ENCODE peak calls at places on chromosomes 12 and 14, in four cellular contexts. D is K562, M is HepG2, H is H1. F is an unnamed sample.

GRCh38 chr14:94135476-94135875 is 6.1 kb upstream of the IFI27L2 start:
- DNase-seq in D (no peak), M (no peak), H (peak), F (no peak)

GRCh38 chr14:89794096-89794495 is 160.4 kb downstream of the EFCAB11 start:
- DNase-seq in D (no peak), M (no peak), H (no peak), F (no peak)

GRCh38 chr12:110351119-110351518 is 52.4 kb downstream of the ANAPC7 start:
- DNase-seq in D (no peak), M (no peak), H (no peak), F (no peak)

GRCh38 chr12:128823916-128824839 is at the start of gene SLC15A4:
- DNase-seq in D (peak), M (peak), H (peak), F (peak)

GRCh38 chr12:89874146-89874545 is 165.5 kb upstream of the ATP2B1 start:
- DNase-seq in D (peak), M (no peak), H (no peak), F (no peak)

GRCh38 chr14:98227727-98228111 is 1044.3 kb downstream of the BCL11B start:
- DNase-seq in D (no peak), M (no peak), H (no peak), F (no peak)

GRCh38 chr14:60324837-60325236 is 75.8 kb downstream of the PPM1A start:
- DNase-seq in D (no peak), M (no peak), H (no peak), F (no peak)

GRCh38 chr12:52969828-52970569 is 21.1 kb downstream of the KRT18 start:
- DNase-seq in D (no peak), M (peak), H (no peak), F (no peak)

GRCh38 chr12:19978193-19978592 is 390.1 kb upstream of the PDE3A start:
- DNase-seq in D (no peak), M (no peak), H (no peak), F (no peak)

GRCh38 chr14:34699873-34700621 is 14.3 kb downstream of the CFL2 start:
- DNase-seq in D (no peak), M (peak), H (no peak), F (peak)

GRCh38 chr12:115960-116915 is 49.7 kb downstream of the IQSEC3 start:
- DNase-seq in D (no peak), M (no peak), H (no peak), F (no peak)

GRCh38 chr14:34872822-34873590 is 2.2 kb downstream of the BAZ1A start:
- DNase-seq in D (no peak), M (peak), H (no peak), F (no peak)

DNA sequence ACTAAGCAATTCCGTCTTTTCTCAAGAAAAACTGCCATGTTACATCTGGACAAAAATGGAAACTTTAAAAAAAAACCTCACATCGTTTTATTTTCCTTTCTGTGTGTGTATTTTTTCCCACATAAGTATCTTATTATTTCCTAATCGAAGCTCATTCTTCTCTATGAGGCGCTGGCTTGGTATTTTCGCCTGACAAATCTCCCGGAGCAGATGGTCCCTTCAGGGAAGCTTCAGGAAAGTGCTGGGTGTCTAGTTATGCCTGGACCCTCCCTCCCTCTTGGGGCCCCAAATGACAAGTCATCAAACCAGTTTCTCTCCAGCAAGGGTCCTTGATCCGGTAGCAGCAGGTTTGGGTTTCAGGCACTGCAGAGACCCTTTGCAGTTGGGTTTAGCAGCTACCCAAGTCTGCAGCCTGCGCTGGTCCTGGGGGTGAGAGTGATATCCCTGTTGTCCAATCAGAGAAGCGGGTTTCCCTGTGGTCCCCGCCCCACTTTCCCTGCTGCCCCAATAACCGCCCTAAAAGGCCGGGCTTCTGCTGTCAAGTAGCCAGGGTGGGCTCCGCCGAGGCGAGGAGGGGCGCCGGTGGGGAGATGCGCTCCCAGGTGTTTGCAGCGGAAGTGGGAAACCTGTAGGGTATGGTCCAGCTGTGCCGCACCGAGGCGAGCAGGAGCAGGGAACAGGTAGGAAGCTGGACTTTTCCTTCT is at the start of gene CNTN1:
- DNase-seq in D (peak), M (no peak), H (peak), F (peak)
- TF ChIP-seq FOSL1 in D (no peak), M (no peak), H (no peak), F (no peak)

GRCh38 chr14:73753043-73753886 is 39.1 kb upstream of the PNMA1 start:
- DNase-seq in D (peak), M (peak), H (no peak), F (no peak)
- TF ChIP-seq ATF3 in D (no peak), M (peak), H (no peak), F (no peak)

GRCh38 chr12:106249411-106250135 is 1.8 kb upstream of the CKAP4 start:
- DNase-seq in D (no peak), M (no peak), H (no peak), F (no peak)
- TF ChIP-seq FOSL1 in D (no peak), M (no peak), H (no peak), F (no peak)

GRCh38 chr12:121861549-121862254 is 3.0 kb upstream of the HPD start:
- DNase-seq in D (peak), M (peak), H (no peak), F (no peak)

GRCh38 chr12:121860257-121860656 is 1.6 kb upstream of the HPD start:
- DNase-seq in D (no peak), M (peak), H (no peak), F (no peak)

GRCh38 chr12:121858318-121858661 is 369 bp downstream of the HPD start:
- DNase-seq in D (no peak), M (no peak), H (no peak), F (no peak)

GRCh38 chr12:121857322-121858246 is 1.1 kb downstream of the HPD start:
- DNase-seq in D (no peak), M (peak), H (no peak), F (no peak)

DNA sequence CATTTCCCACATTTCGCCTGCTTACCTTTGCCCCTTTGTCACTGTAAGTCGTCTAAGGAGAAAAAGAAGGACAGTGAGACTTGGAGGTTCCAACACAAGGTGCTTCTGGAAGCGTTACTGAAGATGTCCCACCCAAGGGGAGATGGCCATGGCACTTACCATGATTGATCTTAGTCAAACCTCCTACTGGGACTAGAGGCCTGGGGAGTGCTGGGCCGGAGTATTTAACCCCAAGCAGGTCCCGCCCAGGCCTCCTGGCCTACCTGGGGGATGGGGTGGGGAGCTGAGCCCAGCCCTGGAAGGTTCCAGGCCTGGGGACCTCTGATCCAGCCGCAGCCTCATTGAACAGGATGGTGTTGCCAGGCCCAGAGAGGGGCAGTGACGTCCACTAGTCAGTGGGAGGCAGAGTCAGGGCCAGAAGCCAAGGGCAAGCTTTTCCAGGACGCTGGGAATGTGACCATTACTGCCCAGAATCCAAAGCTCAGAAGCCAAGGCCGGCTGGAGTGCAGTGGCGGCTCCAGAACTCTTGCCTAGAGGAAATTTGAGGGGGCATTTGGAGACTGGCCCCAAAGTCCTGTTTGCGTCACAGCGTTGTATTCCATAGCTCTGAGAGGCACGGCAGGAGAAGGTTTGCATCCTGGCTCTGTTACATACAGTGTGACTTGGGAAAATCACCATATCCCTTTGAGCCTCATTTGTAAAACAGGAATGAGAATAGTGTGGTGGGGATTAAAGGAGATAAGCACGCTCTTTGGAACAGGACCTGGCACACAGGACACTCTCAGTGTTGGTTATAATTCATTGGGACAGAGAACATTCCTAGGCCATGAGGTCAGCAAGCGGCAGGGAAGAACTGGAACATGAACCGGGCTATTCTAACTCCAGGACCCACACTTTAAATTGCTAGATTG is at the start of gene HPD:
- DNase-seq in D (no peak), M (peak), H (no peak), F (no peak)
- TF ChIP-seq ATF3 in D (no peak), M (peak), H (no peak), F (no peak)

GRCh38 chr12:49489154-49489553 is 49.7 kb upstream of the KCNH3 start:
- DNase-seq in D (no peak), M (no peak), H (no peak), F (no peak)

GRCh38 chr12:49489720-49490119 is 49.1 kb upstream of the KCNH3 start:
- DNase-seq in D (no peak), M (no peak), H (no peak), F (peak)

GRCh38 chr12:49491823-49492222 is 47.0 kb upstream of the KCNH3 start:
- DNase-seq in D (no peak), M (no peak), H (no peak), F (no peak)

GRCh38 chr12:49483621-49484020 is 55.2 kb upstream of the KCNH3 start:
- DNase-seq in D (no peak), M (no peak), H (no peak), F (no peak)

DNA sequence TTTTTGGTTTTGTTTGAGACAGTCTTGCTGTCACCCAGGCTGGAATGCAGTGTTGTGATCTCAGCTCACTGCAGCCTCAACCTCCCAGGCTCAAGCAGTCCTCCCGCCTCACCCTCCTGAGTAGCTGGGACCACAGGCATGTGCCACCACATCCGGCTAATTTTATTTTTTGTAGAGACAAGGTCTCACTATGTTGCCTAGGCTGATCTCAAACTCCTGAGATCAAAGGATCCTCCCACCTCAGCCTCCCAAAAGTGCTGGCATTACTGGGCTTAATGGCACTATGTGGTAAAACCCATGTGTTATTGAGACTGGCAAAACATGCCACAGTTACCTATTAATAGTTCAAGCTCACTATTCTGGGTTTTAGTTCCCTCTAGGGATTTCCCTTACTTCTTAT is 51.2 kb upstream of the KCNH3 start:
- DNase-seq in D (no peak), M (no peak), H (no peak), F (no peak)
- TF ChIP-seq FOSL1 in D (no peak), M (no peak), H (no peak), F (no peak)

GRCh38 chr12:75977590-75977951 is 54.0 kb downstream of the PHLDA1 start:
- DNase-seq in D (no peak), M (no peak), H (no peak), F (no peak)

GRCh38 chr12:75981247-75981646 is 50.3 kb downstream of the PHLDA1 start:
- DNase-seq in D (no peak), M (no peak), H (no peak), F (no peak)

GRCh38 chr12:75977952-75978671 is 53.5 kb downstream of the PHLDA1 start:
- DNase-seq in D (peak), M (peak), H (no peak), F (peak)

GRCh38 chr12:75978677-75979076 is 52.9 kb downstream of the PHLDA1 start:
- DNase-seq in D (no peak), M (no peak), H (no peak), F (no peak)

GRCh38 chr12:75979181-75979580 is 52.4 kb downstream of the PHLDA1 start:
- DNase-seq in D (no peak), M (no peak), H (no peak), F (no peak)
- TF ChIP-seq ATF3 in D (no peak), M (no peak), H (no peak), F (no peak)

GRCh38 chr12:94185801-94186200 is 37.4 kb downstream of the PLXNC1 start:
- DNase-seq in D (no peak), M (no peak), H (no peak), F (no peak)

GRCh38 chr12:94182971-94183701 is 34.8 kb downstream of the PLXNC1 start:
- DNase-seq in D (no peak), M (peak), H (no peak), F (no peak)

GRCh38 chr12:94184995-94185711 is 36.8 kb downstream of the PLXNC1 start:
- DNase-seq in D (no peak), M (no peak), H (no peak), F (no peak)

GRCh38 chr12:94186461-94187237 is 38.3 kb downstream of the PLXNC1 start:
- DNase-seq in D (no peak), M (no peak), H (peak), F (no peak)

GRCh38 chr12:94183702-94184379 is 35.5 kb downstream of the PLXNC1 start:
- DNase-seq in D (no peak), M (peak), H (no peak), F (no peak)
- TF ChIP-seq FOSL1 in D (no peak), M (no peak), H (no peak), F (no peak)

GRCh38 chr12:90905691-90906370 is 49.1 kb downstream of the CCER1 start:
- DNase-seq in D (no peak), M (no peak), H (no peak), F (no peak)
- TF ChIP-seq ATF3 in D (no peak), M (no peak), H (no peak), F (no peak)

GRCh38 chr14:73763396-73763795 is 49.2 kb upstream of the PNMA1 start:
- DNase-seq in D (no peak), M (peak), H (no peak), F (no peak)

GRCh38 chr14:73764406-73764805 is 50.2 kb upstream of the PNMA1 start:
- DNase-seq in D (no peak), M (no peak), H (no peak), F (no peak)

GRCh38 chr14:73761621-73762355 is 47.6 kb upstream of the PNMA1 start:
- DNase-seq in D (no peak), M (no peak), H (no peak), F (no peak)

GRCh38 chr14:73760598-73761586 is 46.7 kb upstream of the PNMA1 start:
- DNase-seq in D (no peak), M (no peak), H (no peak), F (no peak)

DNA sequence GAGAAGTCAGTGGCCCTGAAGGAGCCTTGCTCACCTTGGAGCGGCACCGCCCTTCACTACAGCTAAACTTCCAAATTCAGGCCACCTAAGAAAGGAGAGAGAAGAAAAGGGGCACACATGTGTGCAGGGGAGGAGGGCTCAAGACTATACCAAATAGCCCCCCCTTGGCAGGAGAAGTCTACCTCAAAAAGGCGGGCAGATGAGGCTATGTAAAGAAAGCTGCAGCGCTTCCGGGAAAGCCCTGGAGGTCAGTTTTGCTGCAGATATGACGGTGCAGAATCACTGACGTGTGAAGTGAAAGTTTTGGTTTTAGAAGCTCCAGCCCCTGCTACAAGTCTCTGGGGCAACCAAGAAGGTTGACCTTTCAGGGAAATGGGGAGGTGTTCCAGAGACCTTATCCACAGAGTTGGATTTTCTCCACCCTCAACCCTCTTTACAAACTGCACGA is 48.2 kb upstream of the PNMA1 start:
- DNase-seq in D (peak), M (no peak), H (no peak), F (no peak)
- TF ChIP-seq FOSL1 in D (no peak), M (no peak), H (no peak), F (no peak)

GRCh38 chr14:75046275-75046674 is 5.0 kb downstream of the MLH3 start:
- DNase-seq in D (no peak), M (no peak), H (no peak), F (no peak)

GRCh38 chr14:75044322-75044721 is 6.9 kb downstream of the MLH3 start:
- DNase-seq in D (no peak), M (no peak), H (no peak), F (no peak)

GRCh38 chr14:75046899-75047298 is 4.4 kb downstream of the MLH3 start:
- DNase-seq in D (no peak), M (no peak), H (no peak), F (no peak)

GRCh38 chr14:75042040-75042439 is 9.2 kb downstream of the MLH3 start:
- DNase-seq in D (no peak), M (no peak), H (no peak), F (no peak)

GRCh38 chr14:75044760-75045159 is 6.5 kb downstream of the MLH3 start:
- DNase-seq in D (no peak), M (no peak), H (no peak), F (no peak)
- TF ChIP-seq ATF3 in D (no peak), M (no peak), H (no peak), F (no peak)

F was measured in HCT116.